ENCODE peak calls at places on chromosomes 5 and 9, in four cellular contexts. One of them, this sample, is unnamed. For H3K4me1, the result is how much of the 10 kb centered on the place peaks cover.

GRCh38 chr9:96047741-96048115 is 172.2 kb downstream of the ERCC6L2 start:
- DNase-seq in heart left ventricle: no peak
- DNase-seq in H9: no peak
- DNase-seq in cardiac muscle cell: no peak
- DNase-seq in this sample: no peak

GRCh38 chr5:3392306-3392939 is 203.2 kb upstream of the IRX1 start:
- DNase-seq in H9: no peak
- DNase-seq in cardiac muscle cell: no peak
- DNase-seq in heart left ventricle: no peak
- DNase-seq in this sample: peak

GRCh38 chr9:83714316-83714715 is 6.6 kb upstream of the UBQLN1 start:
- DNase-seq in H9: no peak
- DNase-seq in heart left ventricle: no peak
- DNase-seq in cardiac muscle cell: no peak
- DNase-seq in this sample: no peak

GRCh38 chr5:75023368-75024159 is 28.8 kb downstream of the GCNT4 start:
- DNase-seq in cardiac muscle cell: no peak
- DNase-seq in heart left ventricle: no peak
- DNase-seq in H9: no peak
- DNase-seq in this sample: no peak

GRCh38 chr5:54820346-54820745 is 165.0 kb downstream of the ESM1 start:
- DNase-seq in heart left ventricle: no peak
- DNase-seq in H9: no peak
- DNase-seq in cardiac muscle cell: no peak
- DNase-seq in this sample: no peak

GRCh38 chr9:2120926-2121689 is 106.0 kb downstream of the SMARCA2 start:
- DNase-seq in cardiac muscle cell: peak
- DNase-seq in H9: no peak
- DNase-seq in heart left ventricle: no peak
- DNase-seq in this sample: no peak

GRCh38 chr9:122356627-122357026 is 14.2 kb upstream of the PTGS1 start:
- DNase-seq in cardiac muscle cell: no peak
- DNase-seq in H9: peak
- DNase-seq in heart left ventricle: no peak
- DNase-seq in this sample: no peak

GRCh38 chr5:98772415-98773213 is 849 bp upstream of the RGMB start:
- DNase-seq in heart left ventricle: peak
- DNase-seq in H9: peak
- DNase-seq in cardiac muscle cell: peak
- DNase-seq in this sample: peak

GRCh38 chr5:68331202-68332108 is 115.9 kb downstream of the PIK3R1 start:
- DNase-seq in H9: no peak
- DNase-seq in cardiac muscle cell: peak
- DNase-seq in heart left ventricle: no peak
- DNase-seq in this sample: no peak

GRCh38 chr9:123364241-123364824 is 8.3 kb downstream of the CRB2 start:
- DNase-seq in cardiac muscle cell: peak
- DNase-seq in heart left ventricle: no peak
- DNase-seq in H9: no peak
- DNase-seq in this sample: no peak

GRCh38 chr9:100756217-100756616 is 178.3 kb downstream of the CAVIN4 start:
- DNase-seq in heart left ventricle: no peak
- DNase-seq in H9: no peak
- DNase-seq in cardiac muscle cell: no peak
- DNase-seq in this sample: peak

GRCh38 chr5:42621662-42622061 is 135.0 kb upstream of the CCDC152 start:
- DNase-seq in heart left ventricle: no peak
- DNase-seq in cardiac muscle cell: no peak
- DNase-seq in H9: no peak
- DNase-seq in this sample: no peak

GRCh38 chr5:94691947-94692346 is 73.5 kb downstream of the SLF1 start:
- DNase-seq in H9: no peak
- DNase-seq in heart left ventricle: no peak
- DNase-seq in cardiac muscle cell: peak
- DNase-seq in this sample: peak

GRCh38 chr5:68178579-68178978 is 37.0 kb upstream of the PIK3R1 start:
- DNase-seq in H9: no peak
- DNase-seq in heart left ventricle: no peak
- DNase-seq in cardiac muscle cell: no peak
- DNase-seq in this sample: no peak

GRCh38 chr5:179696605-179697004 is 2.2 kb upstream of the CANX start:
- DNase-seq in heart left ventricle: no peak
- DNase-seq in H9: no peak
- DNase-seq in cardiac muscle cell: no peak
- DNase-seq in this sample: no peak

GRCh38 chr5:96081276-96081858 is 119.7 kb upstream of the ELL2 start:
- DNase-seq in H9: no peak
- DNase-seq in heart left ventricle: no peak
- DNase-seq in cardiac muscle cell: peak
- DNase-seq in this sample: no peak

GRCh38 chr5:172447646-172448365 is 6.5 kb downstream of the SH3PXD2B start:
- DNase-seq in H9: no peak
- DNase-seq in heart left ventricle: no peak
- DNase-seq in cardiac muscle cell: no peak
- DNase-seq in this sample: no peak

GRCh38 chr9:116756995-116757394 is 69.9 kb downstream of the TRIM32 start:
- DNase-seq in cardiac muscle cell: no peak
- DNase-seq in H9: no peak
- DNase-seq in heart left ventricle: no peak
- DNase-seq in this sample: no peak

DNA sequence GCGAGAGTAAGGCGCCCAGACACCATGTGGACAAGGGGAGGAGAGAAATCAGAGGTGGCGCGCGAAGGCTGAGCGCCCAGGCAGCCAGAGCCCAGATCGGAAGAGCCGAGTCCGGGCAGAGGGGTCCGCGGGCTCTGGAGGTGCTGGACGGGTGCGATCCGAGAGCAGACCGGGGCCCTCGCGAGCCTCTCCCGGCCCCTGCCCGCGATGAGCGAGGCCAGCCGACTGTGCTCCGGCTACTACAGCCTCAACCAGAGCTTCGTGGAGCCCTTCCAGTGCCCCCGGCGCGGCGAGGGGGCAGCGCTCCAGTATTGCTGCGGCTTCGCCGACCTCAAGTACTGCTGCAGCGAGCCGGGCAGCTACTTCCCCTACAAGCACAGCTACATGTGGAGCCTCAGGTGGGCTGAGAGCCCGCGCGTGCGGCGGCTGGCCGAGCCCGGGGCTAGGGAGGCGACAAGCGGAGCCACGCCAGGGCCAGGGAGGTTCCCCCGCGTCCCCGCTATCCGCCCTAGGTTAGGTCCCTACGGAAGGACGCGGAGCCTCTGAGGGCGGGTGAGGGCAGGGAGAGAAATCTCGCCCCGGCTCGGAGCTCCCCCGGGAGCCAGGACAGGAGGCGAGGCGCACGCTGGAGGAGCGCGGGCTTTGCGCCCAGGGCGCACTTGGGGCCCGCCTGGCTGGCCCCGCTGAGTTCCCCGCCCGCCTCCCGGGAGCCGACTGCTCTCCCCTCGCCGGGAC is at the start of gene SHISAL2B:
- DNase-seq in H9: peak
- DNase-seq in cardiac muscle cell: peak
- DNase-seq in heart left ventricle: no peak
- DNase-seq in this sample: peak
- H3K4me1 ChIP-seq in H9: under half
- H3K4me1 ChIP-seq in cardiac muscle cell: under half
- H3K4me1 ChIP-seq in heart left ventricle: under half
- H3K4me1 ChIP-seq in this sample: under half

GRCh38 chr9:91146391-91147019 is 215.2 kb downstream of the AUH start:
- DNase-seq in heart left ventricle: no peak
- DNase-seq in cardiac muscle cell: no peak
- DNase-seq in H9: no peak
- DNase-seq in this sample: no peak

GRCh38 chr9:91150273-91151013 is 211.3 kb downstream of the AUH start:
- DNase-seq in heart left ventricle: no peak
- DNase-seq in H9: no peak
- DNase-seq in cardiac muscle cell: no peak
- DNase-seq in this sample: no peak

GRCh38 chr9:91147079-91147708 is 214.5 kb downstream of the AUH start:
- DNase-seq in heart left ventricle: no peak
- DNase-seq in H9: no peak
- DNase-seq in cardiac muscle cell: no peak
- DNase-seq in this sample: no peak

GRCh38 chr9:91145496-91145895 is 216.2 kb downstream of the AUH start:
- DNase-seq in heart left ventricle: no peak
- DNase-seq in H9: no peak
- DNase-seq in cardiac muscle cell: no peak
- DNase-seq in this sample: no peak

GRCh38 chr9:91148306-91148705 is 213.4 kb downstream of the AUH start:
- DNase-seq in heart left ventricle: no peak
- DNase-seq in cardiac muscle cell: no peak
- DNase-seq in H9: no peak
- DNase-seq in this sample: no peak
- H3K4me1 ChIP-seq in heart left ventricle: under half
- H3K4me1 ChIP-seq in cardiac muscle cell: under half
- H3K4me1 ChIP-seq in H9: under half
- H3K4me1 ChIP-seq in this sample: under half

GRCh38 chr5:1101991-1102713 is 9.7 kb downstream of the SLC12A7 start:
- DNase-seq in H9: no peak
- DNase-seq in cardiac muscle cell: peak
- DNase-seq in heart left ventricle: no peak
- DNase-seq in this sample: peak

GRCh38 chr5:1103505-1104326 is 8.1 kb downstream of the SLC12A7 start:
- DNase-seq in H9: no peak
- DNase-seq in heart left ventricle: peak
- DNase-seq in cardiac muscle cell: peak
- DNase-seq in this sample: peak

GRCh38 chr5:1100652-1101574 is 10.9 kb downstream of the SLC12A7 start:
- DNase-seq in cardiac muscle cell: no peak
- DNase-seq in heart left ventricle: no peak
- DNase-seq in H9: no peak
- DNase-seq in this sample: no peak

GRCh38 chr5:1104327-1105006 is 7.4 kb downstream of the SLC12A7 start:
- DNase-seq in heart left ventricle: no peak
- DNase-seq in cardiac muscle cell: no peak
- DNase-seq in H9: no peak
- DNase-seq in this sample: no peak

GRCh38 chr5:1103093-1103492 is 8.8 kb downstream of the SLC12A7 start:
- DNase-seq in cardiac muscle cell: no peak
- DNase-seq in H9: no peak
- DNase-seq in heart left ventricle: no peak
- DNase-seq in this sample: peak
- H3K4me1 ChIP-seq in cardiac muscle cell: under half
- H3K4me1 ChIP-seq in H9: under half
- H3K4me1 ChIP-seq in heart left ventricle: half or more
- H3K4me1 ChIP-seq in this sample: under half

DNA sequence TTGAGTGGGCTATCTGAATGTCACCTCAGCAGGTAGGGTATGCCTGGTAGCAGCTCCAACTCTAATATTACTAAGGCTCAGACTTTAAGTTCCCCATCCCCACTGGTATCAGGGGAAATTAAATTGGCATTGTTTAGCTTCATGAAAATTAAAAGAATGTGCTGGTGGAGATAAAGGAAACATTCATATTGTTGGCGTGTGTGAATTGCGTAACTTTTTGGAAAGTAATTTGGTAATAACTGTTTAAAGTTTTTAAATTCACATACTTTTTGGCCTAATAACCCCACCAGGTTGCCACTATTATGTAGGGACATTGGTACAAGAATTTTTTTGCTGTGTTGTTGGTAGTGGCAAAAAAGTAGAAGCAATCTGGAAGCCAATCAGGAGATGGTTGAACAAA is 29.4 kb downstream of the TNPO1 start:
- DNase-seq in heart left ventricle: no peak
- DNase-seq in H9: no peak
- DNase-seq in cardiac muscle cell: peak
- DNase-seq in this sample: no peak
- H3K4me1 ChIP-seq in heart left ventricle: half or more
- H3K4me1 ChIP-seq in H9: under half
- H3K4me1 ChIP-seq in cardiac muscle cell: under half
- H3K4me1 ChIP-seq in this sample: under half

GRCh38 chr5:59037041-59037440 is 454.2 kb downstream of the RAB3C start:
- DNase-seq in H9: no peak
- DNase-seq in cardiac muscle cell: peak
- DNase-seq in heart left ventricle: no peak
- DNase-seq in this sample: no peak
- H3K4me1 ChIP-seq in H9: under half
- H3K4me1 ChIP-seq in cardiac muscle cell: under half
- H3K4me1 ChIP-seq in heart left ventricle: half or more
- H3K4me1 ChIP-seq in this sample: under half

DNA sequence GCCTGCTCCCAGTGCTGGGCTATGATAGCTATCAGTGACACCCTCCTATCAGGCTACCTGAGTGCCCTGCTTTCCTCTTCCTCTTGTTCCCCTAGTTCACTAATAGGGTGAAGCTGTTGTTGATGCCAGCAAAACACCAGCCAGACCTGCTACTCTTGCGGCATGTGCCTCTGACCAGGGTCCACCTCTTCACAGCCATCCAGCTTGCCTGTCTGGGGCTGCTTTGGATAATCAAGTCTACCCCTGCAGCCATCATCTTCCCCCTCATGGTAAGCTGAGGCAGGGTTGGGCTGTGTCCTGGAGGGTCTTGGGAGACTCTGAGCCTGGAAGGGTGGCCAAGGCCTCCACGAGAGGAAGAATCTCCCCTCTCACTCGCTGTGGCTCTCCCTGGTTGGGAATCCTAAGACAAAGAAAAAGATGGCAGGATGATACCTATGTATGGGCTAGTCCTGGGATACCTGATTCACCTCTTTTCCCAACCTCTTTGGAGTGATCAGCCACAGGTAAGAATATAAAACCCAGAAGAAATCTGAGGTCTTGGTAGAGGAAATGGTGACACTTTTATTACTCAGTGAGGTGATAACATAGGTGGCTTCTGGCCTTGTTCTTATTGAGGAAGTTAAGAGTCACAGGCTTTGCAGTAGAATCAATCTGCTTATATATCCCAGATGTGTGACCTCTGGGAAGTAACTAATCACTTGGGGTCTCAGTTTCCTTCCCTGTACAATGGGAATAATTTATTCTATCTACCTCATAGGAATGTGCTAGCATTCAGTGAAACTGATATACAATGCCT is 11.6 kb downstream of the SLC4A9 start:
- DNase-seq in cardiac muscle cell: no peak
- DNase-seq in heart left ventricle: no peak
- DNase-seq in H9: no peak
- DNase-seq in this sample: no peak
- H3K4me1 ChIP-seq in cardiac muscle cell: under half
- H3K4me1 ChIP-seq in heart left ventricle: under half
- H3K4me1 ChIP-seq in H9: under half
- H3K4me1 ChIP-seq in this sample: under half